ENCODE peak calls at places on chromosomes 6 and 20, in seven cellular contexts. F, O, K, Q, I, B and Y are unnamed samples.

GRCh38 chr6:163255265-163255664 is 159.3 kb upstream of the QKI start:
- DNase-seq in I (no peak), B (no peak), Q (no peak), F (no peak), O (no peak), K (no peak), Y (no peak)

GRCh38 chr20:47878601-47879004 is 93.3 kb upstream of the SULF2 start:
- DNase-seq in F (no peak), K (peak; percentile 43), B (no peak), Q (no peak), I (no peak), O (no peak), Y (no peak)

GRCh38 chr6:39228111-39228971 is 934 bp downstream of the KCNK5 start:
- DNase-seq in K (no peak), O (no peak), I (no peak), Q (no peak), F (no peak), B (no peak), Y (no peak)

GRCh38 chr6:96724641-96725040 is 112.6 kb downstream of the GPR63 start:
- DNase-seq in O (no peak), B (no peak), K (no peak), F (no peak), Q (no peak), I (no peak), Y (no peak)

GRCh38 chr6:149897855-149898744 is at the start of gene RAET1E:
- DNase-seq in F (no peak), K (no peak), I (no peak), B (no peak), O (no peak), Q (no peak), Y (no peak)

GRCh38 chr6:39530201-39530759 is 194.9 kb downstream of the KIF6 start:
- DNase-seq in Q (no peak), F (no peak), I (no peak), K (peak; percentile 32), O (no peak), B (no peak), Y (no peak)

GRCh38 chr6:44761046-44761445 is 373.5 kb downstream of the CDC5L start:
- DNase-seq in I (no peak), Q (no peak), O (no peak), B (no peak), K (no peak), F (no peak), Y (no peak)

GRCh38 chr6:162962093-162962492 is 234.3 kb downstream of the PACRG start:
- DNase-seq in O (no peak), B (no peak), Q (no peak), F (no peak), I (no peak), K (no peak), Y (no peak)

GRCh38 chr6:166958926-166959861 is 2.8 kb upstream of the RNASET2 start:
- DNase-seq in Q (no peak), O (peak; percentile 48), K (peak; percentile 20), I (no peak), F (no peak), B (peak; percentile 56), Y (no peak)

GRCh38 chr20:48831702-48832422 is 4.1 kb upstream of the PREX1 start:
- DNase-seq in O (no peak), F (no peak), I (no peak), K (peak; percentile 69), Q (no peak), B (no peak), Y (no peak)

GRCh38 chr20:4797275-4797674 is 75.6 kb downstream of the PRND start:
- DNase-seq in I (no peak), K (no peak), B (no peak), F (no peak), O (no peak), Q (no peak), Y (no peak)

GRCh38 chr6:53347921-53348435 is 772 bp downstream of the ELOVL5 start:
- DNase-seq in Q (no peak), F (peak; percentile 77), K (peak; percentile 77), O (peak; percentile 47), B (peak; percentile 41), I (peak; percentile 62), Y (peak; percentile 81)

GRCh38 chr6:121305957-121306607 is 28.2 kb downstream of the TBC1D32 start:
- DNase-seq in B (no peak), O (no peak), Q (no peak), K (peak; percentile 62), F (no peak), I (peak; percentile 26), Y (no peak)

GRCh38 chr6:26311385-26312095 is 53.5 kb upstream of the BTN3A2 start:
- DNase-seq in B (peak; percentile 49), F (peak; percentile 43), Q (peak; percentile 38), K (peak; percentile 74), O (no peak), I (no peak), Y (peak; percentile 58)

GRCh38 chr20:11101243-11101642 is 427.4 kb upstream of the JAG1 start:
- DNase-seq in B (no peak), O (no peak), F (no peak), Q (no peak), K (peak; percentile 43), I (no peak), Y (no peak)

GRCh38 chr6:79610301-79611009 is 20.7 kb upstream of the SH3BGRL2 start:
- DNase-seq in B (no peak), Q (no peak), O (no peak), F (no peak), I (no peak), K (no peak), Y (peak; percentile 45)

GRCh38 chr6:3769610-3770009 is 18.1 kb upstream of the PXDC1 start:
- DNase-seq in Q (no peak), O (no peak), F (no peak), K (peak; percentile 75), I (no peak), B (no peak), Y (no peak)

GRCh38 chr20:51946581-51946980 is 144.3 kb upstream of the SALL4 start:
- DNase-seq in B (no peak), K (peak; percentile 73), O (no peak), I (no peak), Q (no peak), F (no peak), Y (no peak)